ENCODE peak calls at places on chromosome 9, in six cellular contexts. One of them, this sample, is unnamed.

GRCh38 chr9:113993838-113994540 is 84.1 kb downstream of the AMBP start:
- DNase-seq in amniotic stem cell: no peak
- DNase-seq in activated naive CD8-positive, alpha-beta T cell treated with anti-CD3 and anti-CD28 coated beads, Interleukin-2, amount 50 U/mL, for 24 hours: no peak
- DNase-seq in non-pigmented ciliary epithelial cell: no peak
- DNase-seq in kidney glomerular epithelial cell: no peak
- DNase-seq in HFF-Myc: no peak
- DNase-seq in this sample: no peak

GRCh38 chr9:109346904-109347303 is 26.0 kb upstream of the EPB41L4B start:
- DNase-seq in kidney glomerular epithelial cell: no peak
- DNase-seq in amniotic stem cell: no peak
- DNase-seq in activated naive CD8-positive, alpha-beta T cell treated with anti-CD3 and anti-CD28 coated beads, Interleukin-2, amount 50 U/mL, for 24 hours: no peak
- DNase-seq in non-pigmented ciliary epithelial cell: no peak
- DNase-seq in HFF-Myc: no peak
- DNase-seq in this sample: no peak

GRCh38 chr9:75979362-75979761 is 88.9 kb downstream of the PCSK5 start:
- DNase-seq in kidney glomerular epithelial cell: no peak
- DNase-seq in activated naive CD8-positive, alpha-beta T cell treated with anti-CD3 and anti-CD28 coated beads, Interleukin-2, amount 50 U/mL, for 24 hours: no peak
- DNase-seq in amniotic stem cell: no peak
- DNase-seq in HFF-Myc: peak
- DNase-seq in non-pigmented ciliary epithelial cell: no peak
- DNase-seq in this sample: no peak

GRCh38 chr9:116144555-116144954 is 9.0 kb upstream of the PAPPA start:
- DNase-seq in activated naive CD8-positive, alpha-beta T cell treated with anti-CD3 and anti-CD28 coated beads, Interleukin-2, amount 50 U/mL, for 24 hours: no peak
- DNase-seq in amniotic stem cell: no peak
- DNase-seq in kidney glomerular epithelial cell: no peak
- DNase-seq in non-pigmented ciliary epithelial cell: no peak
- DNase-seq in HFF-Myc: no peak
- DNase-seq in this sample: no peak

GRCh38 chr9:110015759-110016158 is 192.2 kb downstream of the C9orf152 start:
- DNase-seq in HFF-Myc: peak
- DNase-seq in kidney glomerular epithelial cell: peak
- DNase-seq in activated naive CD8-positive, alpha-beta T cell treated with anti-CD3 and anti-CD28 coated beads, Interleukin-2, amount 50 U/mL, for 24 hours: no peak
- DNase-seq in non-pigmented ciliary epithelial cell: peak
- DNase-seq in amniotic stem cell: peak
- DNase-seq in this sample: peak

GRCh38 chr9:98892296-98892695 is 51.4 kb upstream of the COL15A1 start:
- DNase-seq in amniotic stem cell: no peak
- DNase-seq in non-pigmented ciliary epithelial cell: no peak
- DNase-seq in kidney glomerular epithelial cell: no peak
- DNase-seq in activated naive CD8-positive, alpha-beta T cell treated with anti-CD3 and anti-CD28 coated beads, Interleukin-2, amount 50 U/mL, for 24 hours: no peak
- DNase-seq in HFF-Myc: no peak
- DNase-seq in this sample: no peak

GRCh38 chr9:84583866-84584265 is 85.7 kb upstream of the NTRK2 start:
- DNase-seq in amniotic stem cell: no peak
- DNase-seq in non-pigmented ciliary epithelial cell: no peak
- DNase-seq in kidney glomerular epithelial cell: no peak
- DNase-seq in activated naive CD8-positive, alpha-beta T cell treated with anti-CD3 and anti-CD28 coated beads, Interleukin-2, amount 50 U/mL, for 24 hours: no peak
- DNase-seq in HFF-Myc: no peak
- DNase-seq in this sample: no peak

GRCh38 chr9:17004500-17004899 is 130.3 kb upstream of the CNTLN start:
- DNase-seq in HFF-Myc: no peak
- DNase-seq in kidney glomerular epithelial cell: peak
- DNase-seq in amniotic stem cell: no peak
- DNase-seq in activated naive CD8-positive, alpha-beta T cell treated with anti-CD3 and anti-CD28 coated beads, Interleukin-2, amount 50 U/mL, for 24 hours: no peak
- DNase-seq in non-pigmented ciliary epithelial cell: no peak
- DNase-seq in this sample: no peak

GRCh38 chr9:16275795-16276624 is 594.5 kb downstream of the BNC2 start:
- DNase-seq in kidney glomerular epithelial cell: peak
- DNase-seq in activated naive CD8-positive, alpha-beta T cell treated with anti-CD3 and anti-CD28 coated beads, Interleukin-2, amount 50 U/mL, for 24 hours: no peak
- DNase-seq in non-pigmented ciliary epithelial cell: no peak
- DNase-seq in amniotic stem cell: no peak
- DNase-seq in HFF-Myc: no peak
- DNase-seq in this sample: no peak

GRCh38 chr9:27888661-27889295 is 315.5 kb upstream of the C9orf72 start:
- DNase-seq in HFF-Myc: peak
- DNase-seq in non-pigmented ciliary epithelial cell: no peak
- DNase-seq in amniotic stem cell: no peak
- DNase-seq in activated naive CD8-positive, alpha-beta T cell treated with anti-CD3 and anti-CD28 coated beads, Interleukin-2, amount 50 U/mL, for 24 hours: peak
- DNase-seq in kidney glomerular epithelial cell: peak
- DNase-seq in this sample: no peak

This sample was measured in GM04504.